ENCODE peak calls at places on chromosomes 11 and 22, in nine cellular contexts. K, I, R, E, L, N, C, Y and D are unnamed samples.

GRCh38 chr11:67300256-67300755 is 3.0 kb upstream of the SSH3 start:
- DNase-seq in K (no peak), I (peak), R (no peak), E (no peak), L (no peak), N (no peak), C (no peak), Y (no peak), D (no peak)

GRCh38 chr22:43155789-43156188 is 4.4 kb downstream of the TSPO start:
- DNase-seq in K (peak), I (no peak), R (peak), E (no peak), L (peak), N (no peak), C (no peak), Y (no peak), D (no peak)

GRCh38 chr11:60878245-60879101 is 11.1 kb downstream of the ZP1 start:
- DNase-seq in K (no peak), I (no peak), R (no peak), E (no peak), L (peak), N (no peak), C (peak), Y (no peak), D (no peak)

GRCh38 chr22:19984201-19984753 is 32.3 kb downstream of the ARVCF start:
- DNase-seq in K (no peak), I (peak), R (peak), E (peak), L (peak), N (no peak), C (peak), Y (no peak), D (no peak)

GRCh38 chr11:2481253-2481652 is 36.4 kb downstream of the KCNQ1 start:
- DNase-seq in K (no peak), I (no peak), R (no peak), E (no peak), L (peak), N (no peak), C (no peak), Y (peak), D (no peak)

GRCh38 chr22:25388866-25389540 is 169.6 kb downstream of the CRYBB2 start:
- DNase-seq in K (no peak), I (peak), R (no peak), E (no peak), L (peak), N (no peak), C (no peak), Y (no peak), D (no peak)

GRCh38 chr11:11513438-11513837 is 108.4 kb downstream of the GALNT18 start:
- DNase-seq in K (no peak), I (no peak), R (peak), E (no peak), L (no peak), N (no peak), C (no peak), Y (no peak), D (no peak)

GRCh38 chr11:106278391-106278790 is 200.9 kb downstream of the AASDHPPT start:
- DNase-seq in K (no peak), I (no peak), R (no peak), E (no peak), L (no peak), N (no peak), C (no peak), Y (no peak), D (no peak)

GRCh38 chr11:78551066-78551465 is 23.6 kb downstream of the NARS2 start:
- DNase-seq in K (no peak), I (no peak), R (no peak), E (no peak), L (no peak), N (no peak), C (no peak), Y (no peak), D (no peak)

GRCh38 chr22:25084405-25085107 is 115.1 kb upstream of the CRYBB3 start:
- DNase-seq in K (no peak), I (no peak), R (peak), E (no peak), L (no peak), N (no peak), C (no peak), Y (no peak), D (no peak)

GRCh38 chr11:16891964-16892363 is 122.2 kb downstream of the PLEKHA7 start:
- DNase-seq in K (peak), I (no peak), R (peak), E (no peak), L (no peak), N (no peak), C (no peak), Y (no peak), D (peak)

DNA sequence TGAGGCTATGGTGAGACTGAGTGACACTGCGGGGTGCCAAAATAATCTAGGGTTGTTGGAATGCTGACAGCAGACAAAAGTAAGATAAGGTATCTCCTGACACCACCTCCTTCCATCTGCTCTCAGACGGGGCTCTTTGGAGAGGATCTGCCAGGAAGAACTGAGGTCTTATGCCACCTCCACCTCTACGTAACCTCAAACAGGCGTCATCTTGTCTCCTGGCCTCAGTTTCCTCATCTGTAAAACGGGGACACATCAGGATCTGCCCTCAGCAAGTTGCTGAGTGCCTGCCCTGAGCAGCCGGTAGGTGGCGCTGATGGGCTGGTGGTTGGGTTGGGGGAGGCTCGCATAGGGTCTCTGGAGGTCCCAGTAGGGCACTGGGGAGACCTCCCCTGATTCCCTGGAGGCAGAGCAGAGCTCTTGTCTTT is 1.7 kb upstream of the MYEOV start:
- DNase-seq in K (no peak), I (peak), R (no peak), E (peak), L (no peak), N (no peak), C (no peak), Y (no peak), D (no peak)
- TF ChIP-seq CTCF in K (peak), I (peak), R (peak), E (peak), L (peak), N (peak), C (peak), Y (no peak), D (peak)

DNA sequence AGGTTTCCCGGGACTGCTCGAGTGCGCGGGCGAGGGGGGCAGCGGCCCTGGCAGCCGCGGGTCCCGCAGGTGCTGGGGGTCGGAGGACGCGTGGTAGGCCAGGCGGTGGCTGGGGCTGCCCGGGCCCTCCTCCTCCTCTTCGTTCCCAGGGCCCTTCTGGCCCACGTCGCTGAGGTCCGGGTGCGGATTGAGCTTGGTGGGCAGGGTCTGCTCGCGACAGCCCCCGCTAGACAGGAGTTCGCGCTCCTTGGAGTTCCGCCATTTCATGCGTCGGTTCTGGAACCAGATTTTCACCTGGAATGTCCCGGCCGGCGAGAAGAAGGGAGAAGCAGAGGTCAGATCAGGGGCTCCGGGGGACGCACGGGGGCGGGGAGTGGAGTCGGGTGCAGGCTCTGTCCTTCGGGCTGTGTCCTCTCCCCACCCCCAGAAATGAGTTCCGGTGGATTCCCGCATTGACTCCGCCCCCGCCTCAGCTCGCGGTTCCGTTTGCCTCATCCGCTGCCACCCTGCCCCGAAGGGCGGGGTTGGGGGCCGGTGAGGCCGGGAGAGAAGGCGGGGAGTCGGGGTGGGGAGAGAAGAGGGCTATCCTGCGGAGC is 3.9 kb downstream of the DBX1 start:
- DNase-seq in K (no peak), I (peak), R (no peak), E (no peak), L (peak), N (no peak), C (no peak), Y (no peak), D (no peak)
- H3K4me3 ChIP-seq in K (no peak), I (peak), R (no peak), E (no peak), L (no peak), N (no peak), C (peak), Y (peak), D (no peak)

GRCh38 chr11:88489030-88489429 is 151.5 kb upstream of the CTSC start:
- DNase-seq in K (no peak), I (no peak), R (peak), E (no peak), L (no peak), N (no peak), C (no peak), Y (no peak), D (no peak)

GRCh38 chr11:88491674-88492073 is 154.1 kb upstream of the CTSC start:
- DNase-seq in K (no peak), I (no peak), R (no peak), E (no peak), L (no peak), N (no peak), C (no peak), Y (no peak), D (no peak)

GRCh38 chr11:88494857-88495256 is 157.3 kb upstream of the CTSC start:
- DNase-seq in K (no peak), I (no peak), R (no peak), E (no peak), L (no peak), N (no peak), C (no peak), Y (no peak), D (no peak)
- TF ChIP-seq CTCF in K (no peak), I (no peak), R (no peak), E (no peak), L (no peak), N (no peak), C (no peak), Y (no peak), D (no peak)

GRCh38 chr22:48923909-48924475 is 903.7 kb downstream of the BRD1 start:
- DNase-seq in K (no peak), I (no peak), R (no peak), E (no peak), L (no peak), N (no peak), C (no peak), Y (no peak), D (no peak)
- H3K4me3 ChIP-seq in K (no peak), I (no peak), R (no peak), E (no peak), L (no peak), N (no peak), C (no peak), Y (no peak), D (no peak)

GRCh38 chr11:65853249-65853979 is 4.6 kb downstream of the CFL1 start:
- DNase-seq in K (no peak), I (no peak), R (no peak), E (no peak), L (no peak), N (no peak), C (no peak), Y (no peak), D (no peak)
- TF ChIP-seq CTCF in K (no peak), I (no peak), R (no peak), E (no peak), L (no peak), N (no peak), C (no peak), Y (no peak), D (no peak)

GRCh38 chr11:87767615-87768014 is 407.6 kb downstream of the RAB38 start:
- DNase-seq in K (no peak), I (no peak), R (no peak), E (no peak), L (no peak), N (no peak), C (no peak), Y (no peak), D (no peak)

DNA sequence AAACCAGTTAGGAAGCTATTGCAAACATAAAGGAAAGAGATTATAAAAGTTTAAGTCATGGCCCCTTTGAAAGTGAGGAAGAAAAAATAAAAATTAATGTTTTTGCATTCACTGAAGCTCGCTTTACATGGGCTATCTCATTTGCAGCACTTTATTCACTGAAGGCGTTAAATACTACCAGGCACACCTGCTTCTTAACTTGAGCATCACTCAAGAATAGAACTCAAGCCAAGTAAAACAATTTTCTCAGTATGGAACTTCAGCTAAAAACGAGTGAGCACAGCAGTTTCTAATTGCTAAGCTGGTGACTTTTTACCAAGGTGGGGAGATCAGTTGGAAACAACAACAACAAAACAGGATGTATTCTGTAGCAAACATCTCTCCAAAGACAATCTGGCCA is 405.6 kb downstream of the RAB38 start:
- DNase-seq in K (no peak), I (no peak), R (no peak), E (no peak), L (no peak), N (no peak), C (no peak), Y (no peak), D (no peak)
- H3K4me3 ChIP-seq in K (no peak), I (no peak), R (no peak), E (no peak), L (no peak), N (no peak), C (no peak), Y (no peak), D (no peak)

GRCh38 chr22:39940757-39941305 is 19.4 kb upstream of the TMA7B start:
- DNase-seq in K (no peak), I (no peak), R (no peak), E (no peak), L (no peak), N (no peak), C (no peak), Y (no peak), D (no peak)
- TF ChIP-seq CTCF in K (no peak), I (no peak), R (no peak), E (no peak), L (no peak), N (no peak), C (no peak), Y (no peak), D (no peak)

GRCh38 chr11:129191649-129192048 is 476 bp downstream of the ARHGAP32 start:
- DNase-seq in K (no peak), I (no peak), R (peak), E (no peak), L (no peak), N (no peak), C (no peak), Y (no peak), D (no peak)
- H3K4me3 ChIP-seq in K (no peak), I (no peak), R (peak), E (no peak), L (no peak), N (no peak), C (no peak), Y (no peak), D (no peak)

GRCh38 chr22:23521442-23522113 is 58.5 kb downstream of the IGLL1 start:
- DNase-seq in K (peak), I (peak), R (peak), E (peak), L (peak), N (peak), C (peak), Y (no peak), D (peak)
- TF ChIP-seq CTCF in K (no peak), I (no peak), R (no peak), E (no peak), L (no peak), N (no peak), C (no peak), Y (no peak), D (no peak)

GRCh38 chr11:35167451-35167954 is 28.5 kb downstream of the CD44 start:
- DNase-seq in K (no peak), I (no peak), R (no peak), E (peak), L (no peak), N (no peak), C (no peak), Y (no peak), D (no peak)
- H3K4me3 ChIP-seq in K (no peak), I (no peak), R (no peak), E (no peak), L (no peak), N (no peak), C (no peak), Y (no peak), D (no peak)